ENCODE peak calls at places on chromosomes 11 and 22, in seven cellular contexts. Q is spleen, X is heart left ventricle, S is fibroblast of lung, M is Karpas-422, U is A549, J is prostate gland. G is an unnamed sample.

GRCh38 chr11:34667810-34668582 is 47.1 kb downstream of the EHF start:
- DNase-seq in S (no peak), Q (no peak), X (no peak), M (no peak), J (peak; percentile 96), U (peak; percentile 84), G (peak; percentile 23)

GRCh38 chr11:128669491-128669890 is 24.4 kb upstream of the FLI1 start:
- DNase-seq in J (no peak), X (no peak), U (no peak), Q (no peak), M (no peak), S (peak; percentile 59), G (no peak)

GRCh38 chr11:119759324-119759723 is 30.3 kb upstream of the NECTIN1 start:
- DNase-seq in J (no peak), M (no peak), Q (peak; percentile 25), U (no peak), X (no peak), S (peak; percentile 85), G (peak; percentile 43)

GRCh38 chr22:22110548-22111266 is 128.1 kb upstream of the TOP3B start:
- DNase-seq in X (peak; percentile 64), M (peak; percentile 98), J (no peak), S (peak; percentile 76), Q (peak; percentile 93), U (peak; percentile 57), G (peak; percentile 61)

GRCh38 chr11:111367411-111368284 is 11.4 kb downstream of the POU2AF1 start:
- DNase-seq in J (peak; percentile 60), X (no peak), S (no peak), M (peak; percentile 67), U (no peak), Q (no peak), G (no peak)

GRCh38 chr22:36569999-36570398 is 41.0 kb upstream of the EIF3D start:
- DNase-seq in J (no peak), X (no peak), U (peak; percentile 45), S (peak; percentile 39), M (no peak), Q (no peak), G (no peak)

GRCh38 chr22:20422271-20422958 is 15.2 kb downstream of the SCARF2 start:
- DNase-seq in S (peak; percentile 66), U (no peak), J (no peak), X (no peak), M (no peak), Q (peak; percentile 18), G (peak; percentile 73)

GRCh38 chr11:64186205-64187165 is 514 bp downstream of the STIP1 start:
- DNase-seq in J (peak; percentile 38), Q (no peak), S (peak; percentile 11), X (no peak), M (no peak), U (no peak), G (peak; percentile 47)

GRCh38 chr11:75823415-75823814 is 8.4 kb downstream of the UVRAG start:
- DNase-seq in U (no peak), M (peak; percentile 58), J (no peak), X (no peak), S (no peak), Q (no peak), G (no peak)
- H3K4me1 ChIP-seq in U (peaks cover 14% of the 10 kb centered on the region), M (peaks cover 67% of the 10 kb centered on the region), J (no peaks in the 10 kb centered on the region), X (peaks cover 41% of the 10 kb centered on the region), S (peaks cover 6% of the 10 kb centered on the region), Q (peaks cover 94% of the 10 kb centered on the region), G (peaks cover 16% of the 10 kb centered on the region)

DNA sequence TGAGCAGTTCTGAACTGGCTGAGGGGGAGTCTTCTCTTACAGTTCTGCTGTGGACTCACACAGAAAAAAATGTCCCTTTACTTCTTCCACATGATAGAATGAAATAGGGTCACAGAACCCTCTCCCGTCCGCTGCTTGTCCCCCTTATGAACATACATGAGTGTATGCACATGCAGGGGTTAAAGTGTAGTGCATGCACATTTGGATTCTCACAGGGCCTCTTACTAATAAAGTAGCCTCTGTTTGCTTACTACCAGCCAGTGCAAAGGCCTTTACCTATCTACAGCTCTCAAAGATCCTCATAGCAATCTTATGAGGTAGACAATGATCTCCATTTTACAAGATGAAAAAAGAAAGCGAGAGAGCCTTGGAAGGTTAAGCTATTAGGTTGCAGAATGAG is 91.0 kb downstream of the CEP164 start:
- DNase-seq in M (no peak), S (no peak), U (no peak), J (no peak), X (no peak), Q (no peak), G (peak; percentile 30)
- H3K4me1 ChIP-seq in M (no peaks in the 10 kb centered on the region), S (no peaks in the 10 kb centered on the region), U (no peaks in the 10 kb centered on the region), J (no peaks in the 10 kb centered on the region), X (no peaks in the 10 kb centered on the region), Q (no peaks in the 10 kb centered on the region), G (peaks cover 5% of the 10 kb centered on the region)

GRCh38 chr22:41998361-41999261 is at the start of gene WBP2NL:
- DNase-seq in J (peak; percentile 87), X (peak; percentile 85), S (peak; percentile 78), Q (peak; percentile 96), M (peak; percentile 98), U (peak; percentile 90), G (no peak)
- H3K4me1 ChIP-seq in J (peaks cover 8% of the 10 kb centered on the region), X (peaks cover 4% of the 10 kb centered on the region), S (no peaks in the 10 kb centered on the region), Q (peaks cover 12% of the 10 kb centered on the region), M (peaks cover 16% of the 10 kb centered on the region), U (peaks cover 3% of the 10 kb centered on the region), G (no peaks in the 10 kb centered on the region)

DNA sequence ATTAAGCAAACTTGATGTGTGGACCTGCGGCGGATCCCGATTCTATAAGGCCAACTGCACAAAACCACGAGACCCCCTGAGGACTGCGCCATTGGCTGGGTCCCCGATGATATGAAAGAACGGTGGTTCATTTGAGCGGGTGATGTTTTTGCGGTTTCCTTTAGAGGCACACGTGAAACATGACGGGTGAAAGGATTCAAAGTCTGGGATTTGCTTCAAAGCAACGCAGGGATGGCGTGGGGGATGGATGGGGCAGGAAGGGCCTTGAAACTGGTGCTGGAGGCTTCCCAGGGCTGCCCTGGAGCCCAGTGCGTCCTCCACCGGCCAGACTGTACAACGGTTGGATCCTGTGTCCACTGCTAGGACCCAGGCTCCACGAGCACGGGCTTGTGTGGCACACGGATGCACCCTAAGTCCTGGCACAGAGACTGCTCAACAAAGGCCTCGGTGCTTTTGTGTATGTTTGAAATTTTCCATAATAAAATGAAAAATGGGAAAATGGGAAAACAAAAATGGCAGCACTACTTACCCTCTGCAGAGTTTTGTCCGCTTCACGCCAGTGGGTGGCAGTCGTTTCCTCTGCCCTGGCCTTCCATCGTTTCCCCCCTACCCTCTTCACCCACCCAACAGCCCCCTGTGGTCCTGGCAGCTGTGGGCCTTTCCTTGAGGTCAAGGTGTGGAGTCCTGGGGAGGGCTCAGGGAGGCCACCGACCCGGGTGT is 3.6 kb downstream of the ASCL2 start:
- DNase-seq in U (no peak), M (no peak), Q (no peak), S (no peak), J (no peak), X (no peak), G (no peak)
- H3K4me1 ChIP-seq in U (peaks cover 11% of the 10 kb centered on the region), M (peaks cover 11% of the 10 kb centered on the region), Q (peaks cover 57% of the 10 kb centered on the region), S (no peaks in the 10 kb centered on the region), J (peaks cover 11% of the 10 kb centered on the region), X (peaks cover 19% of the 10 kb centered on the region), G (peaks cover 12% of the 10 kb centered on the region)

GRCh38 chr11:62925745-62926668 is 4.8 kb upstream of the CHRM1 start:
- DNase-seq in M (no peak), X (no peak), J (no peak), S (no peak), U (no peak), Q (peak; percentile 61), G (no peak)
- H3K4me1 ChIP-seq in M (peaks cover 25% of the 10 kb centered on the region), X (peaks cover 19% of the 10 kb centered on the region), J (peaks cover 16% of the 10 kb centered on the region), S (peaks cover 3% of the 10 kb centered on the region), U (peaks cover 26% of the 10 kb centered on the region), Q (peaks cover 31% of the 10 kb centered on the region), G (peaks cover 27% of the 10 kb centered on the region)

G was measured in hepatocyte.